ENCODE peak calls at places on chromosome 19, in nine cellular contexts. T is pancreas; I is activated CD8-positive, alpha-beta memory T cell treated with anti-CD3 and anti-CD28 coated beads, Interleukin-2, amount 10 ng/mL, durations not matched to agents 7 days and 5 days; F is lower lobe of right lung; Y is left ventricle myocardium superior; E is foreskin keratinocyte; G is activated T-helper 17 cell treated with anti-CD3 and anti-CD28 coated beads, Interleukin-2, amount 50 U/mL, for 72 hours; O is psoas muscle; K is activated naive CD8-positive, alpha-beta T cell treated with anti-CD3 and anti-CD28 coated beads, Interleukin-2, amount 10 ng/mL, durations not matched to agents 7 days and 5 days. R is an unnamed sample.

GRCh38 chr19:6417713-6418561 is 6.7 kb downstream of the KHSRP start:
- ATAC-seq in I (no peak), T (no peak), O (peak), K (no peak), G (no peak), Y (peak), E (no peak), F (peak), R (peak)

GRCh38 chr19:7176792-7177191 is 107.3 kb downstream of the ZNF557 start:
- ATAC-seq in T (no peak), Y (no peak), O (peak), F (no peak), G (no peak), K (no peak), E (no peak), I (no peak), R (no peak)

GRCh38 chr19:24029941-24030636 is 56.9 kb upstream of the ZNF254 start:
- ATAC-seq in O (no peak), K (no peak), E (no peak), I (no peak), Y (no peak), G (no peak), F (no peak), T (no peak), R (no peak)

GRCh38 chr19:46602392-46603194 is 1.5 kb downstream of the CALM3 start:
- ATAC-seq in G (peak), K (peak), I (peak), Y (no peak), F (no peak), T (peak), O (no peak), E (no peak), R (no peak)

GRCh38 chr19:7895565-7895964 is 7.3 kb downstream of the LRRC8E start:
- ATAC-seq in F (no peak), G (no peak), T (no peak), K (no peak), O (no peak), I (no peak), E (no peak), Y (no peak), R (no peak)

GRCh38 chr19:40601061-40601973 is at the start of gene LTBP4:
- ATAC-seq in T (no peak), I (no peak), O (no peak), G (no peak), F (no peak), K (no peak), E (no peak), Y (no peak), R (no peak)

GRCh38 chr19:16847407-16847806 is 18.2 kb downstream of the SIN3B start:
- ATAC-seq in E (no peak), F (peak), G (no peak), O (no peak), T (no peak), I (no peak), Y (peak), K (no peak), R (no peak)

GRCh38 chr19:19034204-19034624 is 811 bp downstream of the ARMC6 start:
- ATAC-seq in F (peak), E (peak), G (peak), I (peak), Y (no peak), T (no peak), K (peak), O (peak), R (no peak)

GRCh38 chr19:58229255-58229639 is 533 bp downstream of the ZNF544 start:
- ATAC-seq in I (peak), T (no peak), Y (peak), F (peak), O (peak), K (peak), E (peak), G (peak), R (no peak)